ENCODE peak calls at places on chromosome 11, in eight cellular contexts. One of them, this sample, is unnamed. For H3K36me3, the result is how much of the 10 kb centered on the place peaks cover.

GRCh38 chr11:34075178-34075820 is 23.8 kb downstream of the CAPRIN1 start:
- DNase-seq in gastrocnemius medialis: no peak
- DNase-seq in endothelial cell of umbilical vein: peak
- DNase-seq in transverse colon: no peak
- DNase-seq in uterus: no peak
- DNase-seq in spleen: no peak
- DNase-seq in vagina: no peak
- DNase-seq in Peyer's patch: no peak
- DNase-seq in this sample: no peak

GRCh38 chr11:132587716-132588115 is 944.6 kb downstream of the OPCML start:
- DNase-seq in gastrocnemius medialis: no peak
- DNase-seq in endothelial cell of umbilical vein: no peak
- DNase-seq in transverse colon: no peak
- DNase-seq in uterus: no peak
- DNase-seq in spleen: no peak
- DNase-seq in vagina: no peak
- DNase-seq in Peyer's patch: no peak
- DNase-seq in this sample: no peak

GRCh38 chr11:44310456-44311272 is 725 bp upstream of the ALX4 start:
- DNase-seq in gastrocnemius medialis: no peak
- DNase-seq in endothelial cell of umbilical vein: no peak
- DNase-seq in transverse colon: no peak
- DNase-seq in uterus: no peak
- DNase-seq in spleen: no peak
- DNase-seq in vagina: no peak
- DNase-seq in Peyer's patch: no peak
- DNase-seq in this sample: no peak

GRCh38 chr11:40129276-40129675 is 1330.2 kb downstream of the LRRC4C start:
- DNase-seq in gastrocnemius medialis: no peak
- DNase-seq in endothelial cell of umbilical vein: no peak
- DNase-seq in transverse colon: no peak
- DNase-seq in uterus: no peak
- DNase-seq in spleen: no peak
- DNase-seq in vagina: no peak
- DNase-seq in Peyer's patch: no peak
- DNase-seq in this sample: no peak

GRCh38 chr11:65899356-65900124 is 648 bp downstream of the FOSL1 start:
- DNase-seq in gastrocnemius medialis: no peak
- DNase-seq in endothelial cell of umbilical vein: peak
- DNase-seq in transverse colon: peak
- DNase-seq in uterus: no peak
- DNase-seq in spleen: peak
- DNase-seq in vagina: no peak
- DNase-seq in Peyer's patch: peak
- DNase-seq in this sample: no peak

GRCh38 chr11:4983851-4984250 is 10.8 kb upstream of the OR51L1 start:
- DNase-seq in gastrocnemius medialis: no peak
- DNase-seq in endothelial cell of umbilical vein: no peak
- DNase-seq in transverse colon: no peak
- DNase-seq in uterus: no peak
- DNase-seq in spleen: no peak
- DNase-seq in vagina: no peak
- DNase-seq in Peyer's patch: no peak
- DNase-seq in this sample: no peak

GRCh38 chr11:129613076-129613475 is 202.6 kb upstream of the TMEM45B start:
- DNase-seq in gastrocnemius medialis: no peak
- DNase-seq in endothelial cell of umbilical vein: no peak
- DNase-seq in transverse colon: no peak
- DNase-seq in uterus: no peak
- DNase-seq in spleen: no peak
- DNase-seq in vagina: no peak
- DNase-seq in Peyer's patch: no peak
- DNase-seq in this sample: no peak

GRCh38 chr11:18221274-18221876 is 15.2 kb downstream of the SAA4 start:
- DNase-seq in gastrocnemius medialis: no peak
- DNase-seq in endothelial cell of umbilical vein: no peak
- DNase-seq in transverse colon: no peak
- DNase-seq in uterus: no peak
- DNase-seq in spleen: no peak
- DNase-seq in vagina: no peak
- DNase-seq in Peyer's patch: no peak
- DNase-seq in this sample: no peak

GRCh38 chr11:8719260-8720190 is 36.9 kb downstream of the RPL27A start:
- DNase-seq in gastrocnemius medialis: peak
- DNase-seq in endothelial cell of umbilical vein: peak
- DNase-seq in transverse colon: peak
- DNase-seq in uterus: peak
- DNase-seq in spleen: no peak
- DNase-seq in vagina: peak
- DNase-seq in Peyer's patch: no peak
- DNase-seq in this sample: no peak

GRCh38 chr11:126061707-126062678 is 673 bp downstream of the CDON start:
- DNase-seq in gastrocnemius medialis: no peak
- DNase-seq in endothelial cell of umbilical vein: peak
- DNase-seq in transverse colon: peak
- DNase-seq in uterus: peak
- DNase-seq in spleen: peak
- DNase-seq in vagina: no peak
- DNase-seq in Peyer's patch: peak
- DNase-seq in this sample: peak
- H3K4me3 ChIP-seq in gastrocnemius medialis: peak
- H3K4me3 ChIP-seq in endothelial cell of umbilical vein: peak
- H3K4me3 ChIP-seq in transverse colon: peak
- H3K4me3 ChIP-seq in uterus: peak
- H3K4me3 ChIP-seq in spleen: peak
- H3K4me3 ChIP-seq in vagina: peak
- H3K4me3 ChIP-seq in Peyer's patch: peak
- H3K4me3 ChIP-seq in this sample: peak

GRCh38 chr11:123601737-123602136 is 52.7 kb downstream of the SCN3B start:
- DNase-seq in gastrocnemius medialis: no peak
- DNase-seq in endothelial cell of umbilical vein: no peak
- DNase-seq in transverse colon: no peak
- DNase-seq in uterus: no peak
- DNase-seq in spleen: no peak
- DNase-seq in vagina: no peak
- DNase-seq in Peyer's patch: no peak
- DNase-seq in this sample: no peak

GRCh38 chr11:123594921-123595320 is 59.5 kb downstream of the SCN3B start:
- DNase-seq in gastrocnemius medialis: no peak
- DNase-seq in endothelial cell of umbilical vein: no peak
- DNase-seq in transverse colon: no peak
- DNase-seq in uterus: no peak
- DNase-seq in spleen: no peak
- DNase-seq in vagina: no peak
- DNase-seq in Peyer's patch: no peak
- DNase-seq in this sample: no peak

GRCh38 chr11:123601136-123601535 is 53.3 kb downstream of the SCN3B start:
- DNase-seq in gastrocnemius medialis: no peak
- DNase-seq in endothelial cell of umbilical vein: no peak
- DNase-seq in transverse colon: no peak
- DNase-seq in uterus: no peak
- DNase-seq in spleen: no peak
- DNase-seq in vagina: no peak
- DNase-seq in Peyer's patch: no peak
- DNase-seq in this sample: no peak

GRCh38 chr11:123594188-123594901 is 60.1 kb downstream of the SCN3B start:
- DNase-seq in gastrocnemius medialis: no peak
- DNase-seq in endothelial cell of umbilical vein: no peak
- DNase-seq in transverse colon: no peak
- DNase-seq in uterus: no peak
- DNase-seq in spleen: no peak
- DNase-seq in vagina: no peak
- DNase-seq in Peyer's patch: no peak
- DNase-seq in this sample: no peak

DNA sequence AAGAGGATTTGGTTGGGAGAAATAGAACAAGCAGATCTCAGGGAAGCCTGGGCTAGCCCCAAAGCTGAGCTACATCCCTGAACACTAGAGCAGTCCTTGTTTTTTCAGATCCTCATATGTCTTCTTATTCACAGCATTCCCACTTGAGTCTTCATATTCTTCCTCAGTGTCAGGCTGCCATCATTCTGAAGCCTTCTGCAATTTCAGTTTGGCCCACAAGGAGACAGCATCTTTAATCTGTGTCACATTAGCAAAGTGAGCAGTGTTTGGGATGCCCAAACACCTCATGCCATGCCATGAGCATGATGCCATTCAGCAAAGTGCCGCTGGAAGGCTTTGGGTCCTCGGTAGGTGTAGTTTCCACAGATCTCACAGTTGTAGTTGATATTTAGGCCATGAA is 56.6 kb downstream of the SCN3B start:
- DNase-seq in gastrocnemius medialis: no peak
- DNase-seq in endothelial cell of umbilical vein: no peak
- DNase-seq in transverse colon: no peak
- DNase-seq in uterus: no peak
- DNase-seq in spleen: no peak
- DNase-seq in vagina: no peak
- DNase-seq in Peyer's patch: no peak
- DNase-seq in this sample: no peak
- H3K36me3 ChIP-seq in gastrocnemius medialis: under half
- H3K36me3 ChIP-seq in endothelial cell of umbilical vein: under half
- H3K36me3 ChIP-seq in transverse colon: under half
- H3K36me3 ChIP-seq in uterus: under half
- H3K36me3 ChIP-seq in spleen: half or more
- H3K36me3 ChIP-seq in vagina: under half
- H3K36me3 ChIP-seq in Peyer's patch: half or more
- H3K36me3 ChIP-seq in this sample: under half

GRCh38 chr11:59810189-59810910 is at the start of gene MRPL16:
- DNase-seq in gastrocnemius medialis: peak
- DNase-seq in endothelial cell of umbilical vein: peak
- DNase-seq in transverse colon: peak
- DNase-seq in uterus: peak
- DNase-seq in spleen: peak
- DNase-seq in vagina: no peak
- DNase-seq in Peyer's patch: peak
- DNase-seq in this sample: peak
- TF ChIP-seq POLR2A in gastrocnemius medialis: no peak
- TF ChIP-seq POLR2A in endothelial cell of umbilical vein: peak
- TF ChIP-seq POLR2A in transverse colon: peak
- TF ChIP-seq POLR2A in uterus: no peak
- TF ChIP-seq POLR2A in spleen: no peak
- TF ChIP-seq POLR2A in vagina: no peak
- TF ChIP-seq POLR2A in Peyer's patch: peak
- TF ChIP-seq POLR2A in this sample: no peak

GRCh38 chr11:3137486-3138177 is 27.5 kb downstream of the OSBPL5 start:
- DNase-seq in gastrocnemius medialis: no peak
- DNase-seq in endothelial cell of umbilical vein: no peak
- DNase-seq in transverse colon: no peak
- DNase-seq in uterus: no peak
- DNase-seq in spleen: peak
- DNase-seq in vagina: no peak
- DNase-seq in Peyer's patch: no peak
- DNase-seq in this sample: no peak

GRCh38 chr11:3138178-3139085 is 26.7 kb downstream of the OSBPL5 start:
- DNase-seq in gastrocnemius medialis: no peak
- DNase-seq in endothelial cell of umbilical vein: no peak
- DNase-seq in transverse colon: no peak
- DNase-seq in uterus: no peak
- DNase-seq in spleen: peak
- DNase-seq in vagina: no peak
- DNase-seq in Peyer's patch: no peak
- DNase-seq in this sample: no peak

GRCh38 chr11:3134651-3135490 is 30.2 kb downstream of the OSBPL5 start:
- DNase-seq in gastrocnemius medialis: no peak
- DNase-seq in endothelial cell of umbilical vein: no peak
- DNase-seq in transverse colon: peak
- DNase-seq in uterus: peak
- DNase-seq in spleen: peak
- DNase-seq in vagina: no peak
- DNase-seq in Peyer's patch: no peak
- DNase-seq in this sample: no peak

GRCh38 chr11:3135491-3136440 is 29.3 kb downstream of the OSBPL5 start:
- DNase-seq in gastrocnemius medialis: no peak
- DNase-seq in endothelial cell of umbilical vein: no peak
- DNase-seq in transverse colon: peak
- DNase-seq in uterus: peak
- DNase-seq in spleen: peak
- DNase-seq in vagina: no peak
- DNase-seq in Peyer's patch: no peak
- DNase-seq in this sample: no peak

DNA sequence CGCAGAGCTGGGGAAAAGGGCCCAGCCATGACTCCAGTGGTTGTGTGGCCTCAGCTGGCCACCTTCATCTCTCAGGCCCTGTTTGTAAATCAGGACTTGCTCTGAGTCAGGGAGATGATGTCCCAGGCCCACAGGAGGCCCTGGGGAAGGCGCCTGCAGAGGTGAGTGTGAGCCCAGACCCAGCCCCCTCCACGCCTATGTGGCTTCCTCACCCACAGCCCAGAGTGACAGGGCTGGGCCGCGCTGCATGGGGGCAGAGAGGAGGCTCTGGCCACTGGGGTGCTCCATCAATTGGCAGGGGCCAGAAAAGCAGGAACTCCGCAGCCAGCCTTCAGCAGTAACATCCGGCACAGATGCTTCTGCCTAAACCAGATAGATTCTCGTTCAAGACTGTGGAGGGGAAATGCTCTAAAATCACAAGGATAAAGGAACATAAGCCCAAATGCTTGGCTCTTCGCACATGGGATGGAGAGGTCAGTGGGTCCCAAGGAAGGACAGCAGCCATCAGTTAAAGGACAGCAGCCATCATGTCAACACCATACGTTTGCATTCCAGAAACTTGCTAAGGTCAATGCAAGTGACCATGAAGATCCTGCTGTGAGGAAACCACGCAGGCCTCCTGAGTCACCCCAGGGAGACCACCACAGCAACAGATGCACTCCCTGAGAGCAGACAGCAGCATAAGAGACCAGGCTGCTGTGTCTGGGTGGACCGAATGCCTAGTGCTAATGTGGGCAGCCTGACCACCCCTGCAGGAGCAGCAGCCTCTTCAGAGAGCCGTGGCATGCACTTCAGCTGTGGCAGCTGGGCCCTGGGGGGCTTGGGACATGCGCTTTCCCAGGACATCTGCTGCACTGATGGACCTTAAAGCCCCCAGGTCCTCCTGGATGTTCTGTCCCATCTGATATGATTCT is 28.3 kb downstream of the OSBPL5 start:
- DNase-seq in gastrocnemius medialis: no peak
- DNase-seq in endothelial cell of umbilical vein: no peak
- DNase-seq in transverse colon: no peak
- DNase-seq in uterus: peak
- DNase-seq in spleen: peak
- DNase-seq in vagina: no peak
- DNase-seq in Peyer's patch: no peak
- DNase-seq in this sample: no peak
- H3K4me3 ChIP-seq in gastrocnemius medialis: no peak
- H3K4me3 ChIP-seq in endothelial cell of umbilical vein: no peak
- H3K4me3 ChIP-seq in transverse colon: no peak
- H3K4me3 ChIP-seq in uterus: no peak
- H3K4me3 ChIP-seq in spleen: no peak
- H3K4me3 ChIP-seq in vagina: no peak
- H3K4me3 ChIP-seq in Peyer's patch: no peak
- H3K4me3 ChIP-seq in this sample: no peak